ENCODE peak calls at places on chromosome 16, in six cellular contexts. G is keratinocyte, J is neuronal stem cell, A is IMR-90, K is H9, M is fibroblast of lung. S is an unnamed sample.

GRCh38 chr16:57305159-57305811 is 20.8 kb upstream of the PLLP start:
- DNase-seq in G (no peak), J (no peak), A (no peak), K (no peak), M (no peak), S (no peak)

GRCh38 chr16:38941-39892 is 14.2 kb downstream of the POLR3K start:
- DNase-seq in G (peak; percentile 7), J (no peak), A (no peak), K (no peak), M (no peak), S (peak; percentile 79)

GRCh38 chr16:2333772-2334379 is 6.7 kb downstream of the ABCA3 start:
- DNase-seq in G (no peak), J (no peak), A (no peak), K (no peak), M (no peak), S (no peak)

GRCh38 chr16:89093602-89094251 is at the start of gene ACSF3:
- DNase-seq in G (no peak), J (peak; percentile 40), A (peak; percentile 41), K (no peak), M (peak; percentile 50), S (no peak)

GRCh38 chr16:58515125-58515870 is at the start of gene SETD6:
- DNase-seq in G (peak; percentile 25), J (peak; percentile 82), A (peak; percentile 84), K (peak; percentile 87), M (peak; percentile 88), S (no peak)

GRCh38 chr16:11094075-11094593 is 149.8 kb downstream of the CLEC16A start:
- DNase-seq in G (peak; percentile 66), J (no peak), A (peak; percentile 86), K (no peak), M (peak; percentile 79), S (peak; percentile 53)

GRCh38 chr16:86046026-86046713 is 147.2 kb downstream of the IRF8 start:
- DNase-seq in G (no peak), J (no peak), A (no peak), K (no peak), M (no peak), S (no peak)

GRCh38 chr16:88804552-88805339 is 1.2 kb downstream of the CDT1 start:
- DNase-seq in G (no peak), J (no peak), A (no peak), K (peak; percentile 65), M (no peak), S (no peak)

GRCh38 chr16:86217891-86218270 is 292.4 kb upstream of the FOXF1 start:
- DNase-seq in G (no peak), J (no peak), A (no peak), K (no peak), M (no peak), S (no peak)

GRCh38 chr16:252366-253337 is 18.0 kb downstream of the FAM234A start:
- DNase-seq in G (no peak), J (no peak), A (no peak), K (no peak), M (no peak), S (peak; percentile 40)

GRCh38 chr16:81708459-81709368 is 70.4 kb upstream of the PLCG2 start:
- DNase-seq in G (no peak), J (no peak), A (no peak), K (no peak), M (no peak), S (no peak)

GRCh38 chr16:69187891-69188451 is 1.0 kb downstream of the SNTB2 start:
- DNase-seq in G (no peak), J (peak; percentile 31), A (no peak), K (no peak), M (peak; percentile 46), S (no peak)

DNA sequence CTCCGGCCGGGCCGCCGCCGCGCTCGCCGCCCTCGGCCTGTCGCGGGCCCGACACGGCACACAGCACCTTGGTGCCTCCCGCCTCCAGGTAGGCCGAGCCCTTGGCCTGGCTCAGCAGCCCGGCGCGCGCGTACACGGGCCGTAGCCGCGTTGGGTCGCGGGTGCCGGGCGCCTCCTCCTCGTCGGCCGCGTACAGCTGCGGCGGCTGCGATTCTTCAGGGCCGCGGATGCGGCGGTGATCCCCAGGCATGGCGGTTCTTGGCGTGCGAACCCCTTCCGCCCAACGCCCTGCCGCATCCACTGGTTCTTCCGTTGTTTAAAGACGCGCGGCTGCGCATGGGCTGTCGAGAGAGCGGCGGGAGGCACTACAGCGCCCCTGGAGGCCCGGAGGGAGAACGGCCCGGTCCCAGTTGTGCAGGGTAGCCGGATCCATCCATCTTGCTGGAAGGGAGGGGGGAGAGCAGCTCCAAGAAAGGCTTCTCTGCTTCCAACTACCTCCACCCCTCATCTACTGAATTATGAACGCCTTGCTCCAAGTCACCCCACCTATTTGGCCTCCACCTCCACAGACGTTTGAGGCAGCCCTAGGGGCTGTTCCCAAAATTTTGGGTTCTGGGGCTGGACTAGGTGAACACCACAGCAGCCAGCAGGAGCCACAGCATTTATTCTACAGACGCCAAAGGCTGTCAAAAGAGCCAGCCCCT is at the start of gene EXOSC6:
- DNase-seq in G (peak; percentile 65), J (peak; percentile 92), A (peak; percentile 88), K (peak; percentile 96), M (peak; percentile 92), S (peak; percentile 65)
- H2AFZ ChIP-seq in G (peak within 1 kb of the TSS; percentile 46), J (peak within 1 kb of the TSS; percentile 83), A (peak within 1 kb of the TSS; percentile 93), K (no peak within 1 kb of the TSS), M (no peak within 1 kb of the TSS), S (peak within 1 kb of the TSS; percentile 71)

DNA sequence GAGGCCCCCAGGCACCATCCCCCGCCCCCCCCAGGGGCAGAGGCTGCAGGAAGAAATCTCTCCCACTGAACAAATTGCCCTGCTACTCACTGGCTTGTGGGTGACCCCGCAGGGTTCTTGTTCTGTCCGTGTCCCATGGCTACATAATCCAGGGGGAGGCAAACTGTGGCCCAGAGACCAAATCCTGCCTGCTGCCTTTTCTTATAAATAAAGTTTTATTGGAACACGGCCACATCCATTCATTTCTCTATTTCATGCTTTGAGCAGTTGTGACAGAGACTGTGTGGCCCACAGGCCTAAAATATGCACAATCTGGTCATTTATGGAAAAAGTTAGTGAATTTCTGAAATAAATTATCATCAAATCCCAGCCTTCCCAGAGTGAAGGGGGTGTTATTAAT is 38.2 kb downstream of the ABCC6 start:
- DNase-seq in G (no peak), J (no peak), A (no peak), K (no peak), M (no peak), S (no peak)
- H2AFZ ChIP-seq in G (no peak overlapping the region), J (no peak overlapping the region), A (no peak overlapping the region), K (no peak overlapping the region), M (no peak overlapping the region), S (no peak overlapping the region)

GRCh38 chr16:48365030-48365600 is 20.1 kb downstream of the SIAH1 start:
- DNase-seq in G (no peak), J (no peak), A (no peak), K (no peak), M (no peak), S (no peak)

GRCh38 chr16:48369765-48370164 is 15.4 kb downstream of the SIAH1 start:
- DNase-seq in G (no peak), J (no peak), A (no peak), K (no peak), M (peak; percentile 24), S (no peak)

GRCh38 chr16:48365601-48366164 is 19.5 kb downstream of the SIAH1 start:
- DNase-seq in G (no peak), J (peak; percentile 76), A (peak; percentile 80), K (peak; percentile 95), M (peak; percentile 83), S (no peak)

GRCh38 chr16:48367443-48368049 is 17.7 kb downstream of the SIAH1 start:
- DNase-seq in G (no peak), J (no peak), A (no peak), K (no peak), M (peak; percentile 14), S (no peak)

GRCh38 chr16:48366165-48367093 is 18.8 kb downstream of the SIAH1 start:
- DNase-seq in G (peak; percentile 61), J (no peak), A (peak; percentile 90), K (peak; percentile 56), M (peak; percentile 94), S (peak; percentile 68)
- H2AFZ ChIP-seq in G (peak overlapping the region; percentile 8), J (peak overlapping the region; percentile 32), A (peak overlapping the region; percentile 74), K (no peak overlapping the region), M (no peak overlapping the region), S (peak overlapping the region; percentile 9)

GRCh38 chr16:29641561-29641960 is 21.5 kb upstream of the SPN start:
- DNase-seq in G (no peak), J (no peak), A (no peak), K (no peak), M (no peak), S (no peak)
- H2AFZ ChIP-seq in G (no peak overlapping the region), J (no peak overlapping the region), A (no peak overlapping the region), K (no peak overlapping the region), M (no peak overlapping the region), S (peak overlapping the region; percentile 54)

GRCh38 chr16:6124136-6124535 is 1026.5 kb upstream of the EEF2KMT start:
- DNase-seq in G (no peak), J (peak; percentile 40), A (no peak), K (no peak), M (no peak), S (no peak)

GRCh38 chr16:6125483-6126259 is 1028.1 kb upstream of the EEF2KMT start:
- DNase-seq in G (no peak), J (no peak), A (no peak), K (no peak), M (peak; percentile 94), S (no peak)

GRCh38 chr16:6122401-6122800 is 1024.8 kb upstream of the EEF2KMT start:
- DNase-seq in G (no peak), J (peak; percentile 58), A (no peak), K (no peak), M (no peak), S (no peak)
- H2AFZ ChIP-seq in G (no peak overlapping the region), J (no peak overlapping the region), A (no peak overlapping the region), K (no peak overlapping the region), M (no peak overlapping the region), S (no peak overlapping the region)

GRCh38 chr16:4534151-4534790 is 4.3 kb downstream of the CDIP1 start:
- DNase-seq in G (no peak), J (no peak), A (no peak), K (no peak), M (no peak), S (no peak)

GRCh38 chr16:4533490-4533889 is 5.1 kb downstream of the CDIP1 start:
- DNase-seq in G (no peak), J (no peak), A (no peak), K (no peak), M (no peak), S (no peak)

GRCh38 chr16:4536391-4537106 is 2.0 kb downstream of the CDIP1 start:
- DNase-seq in G (no peak), J (no peak), A (no peak), K (no peak), M (no peak), S (no peak)

GRCh38 chr16:4537376-4538066 is 1.1 kb downstream of the CDIP1 start:
- DNase-seq in G (no peak), J (no peak), A (no peak), K (peak; percentile 61), M (no peak), S (no peak)

DNA sequence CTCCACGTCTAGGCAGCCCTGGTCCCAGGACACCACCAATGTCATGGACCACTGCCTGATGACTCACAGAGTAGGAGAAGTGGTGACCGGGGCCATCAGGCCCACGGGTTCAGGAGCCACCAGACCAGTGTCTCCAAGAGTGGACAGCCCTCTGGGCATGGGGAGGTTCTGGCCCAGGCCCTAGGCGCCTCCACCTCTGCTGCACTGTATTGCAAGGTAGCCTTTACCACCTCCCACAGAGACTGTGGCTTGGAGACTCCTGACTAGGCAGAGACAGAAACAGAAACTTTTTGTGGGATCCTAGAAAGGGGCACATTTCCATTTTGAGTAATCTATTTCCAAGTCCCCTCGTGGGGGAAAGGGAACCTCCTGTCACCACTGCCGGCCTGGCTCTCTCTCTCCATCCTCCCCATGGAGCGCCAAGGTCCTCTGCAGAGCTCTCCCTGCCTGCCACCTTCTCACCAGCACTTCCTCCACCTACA is 2.9 kb downstream of the CDIP1 start:
- DNase-seq in G (no peak), J (no peak), A (no peak), K (no peak), M (no peak), S (no peak)
- H2AFZ ChIP-seq in G (no peak overlapping the region), J (no peak overlapping the region), A (no peak overlapping the region), K (no peak overlapping the region), M (no peak overlapping the region), S (no peak overlapping the region)

S was measured in GM12878.